ENCODE peak calls at places on chromosome 1, in seven cellular contexts. One of them, this sample, is unnamed.

GRCh38 chr1:48967318-48967717 is 190.6 kb upstream of the BEND5 start:
- DNase-seq in GM12878: no peak
- DNase-seq in K562: no peak
- DNase-seq in HepG2: no peak
- DNase-seq in IMR-90: no peak
- DNase-seq in SK-N-SH: no peak
- DNase-seq in H1: no peak
- DNase-seq in this sample: no peak

GRCh38 chr1:184296466-184297243 is 90.2 kb upstream of the C1orf21 start:
- DNase-seq in GM12878: no peak
- DNase-seq in K562: peak
- DNase-seq in HepG2: no peak
- DNase-seq in IMR-90: peak
- DNase-seq in SK-N-SH: no peak
- DNase-seq in H1: no peak
- DNase-seq in this sample: no peak

GRCh38 chr1:192544983-192545393 is 30.6 kb upstream of the RGS1 start:
- DNase-seq in GM12878: peak
- DNase-seq in K562: no peak
- DNase-seq in HepG2: no peak
- DNase-seq in IMR-90: peak
- DNase-seq in SK-N-SH: no peak
- DNase-seq in H1: no peak
- DNase-seq in this sample: peak

GRCh38 chr1:39955547-39956539 is 898 bp downstream of the MFSD2A start:
- DNase-seq in GM12878: peak
- DNase-seq in K562: no peak
- DNase-seq in HepG2: no peak
- DNase-seq in IMR-90: peak
- DNase-seq in SK-N-SH: peak
- DNase-seq in H1: no peak
- DNase-seq in this sample: peak

GRCh38 chr1:205008896-205009295 is 34.1 kb upstream of the CNTN2 start:
- DNase-seq in GM12878: no peak
- DNase-seq in K562: no peak
- DNase-seq in HepG2: no peak
- DNase-seq in IMR-90: no peak
- DNase-seq in SK-N-SH: no peak
- DNase-seq in H1: no peak
- DNase-seq in this sample: no peak

GRCh38 chr1:171754381-171754705 is 12.5 kb upstream of the VAMP4 start:
- DNase-seq in GM12878: no peak
- DNase-seq in K562: peak
- DNase-seq in HepG2: no peak
- DNase-seq in IMR-90: peak
- DNase-seq in SK-N-SH: no peak
- DNase-seq in H1: no peak
- DNase-seq in this sample: no peak

GRCh38 chr1:59747469-59748014 is 67.2 kb upstream of the HOOK1 start:
- DNase-seq in GM12878: no peak
- DNase-seq in K562: no peak
- DNase-seq in HepG2: no peak
- DNase-seq in IMR-90: no peak
- DNase-seq in SK-N-SH: peak
- DNase-seq in H1: no peak
- DNase-seq in this sample: no peak

GRCh38 chr1:45230537-45230936 is 24.1 kb upstream of the ZSWIM5 start:
- DNase-seq in GM12878: no peak
- DNase-seq in K562: peak
- DNase-seq in HepG2: peak
- DNase-seq in IMR-90: no peak
- DNase-seq in SK-N-SH: no peak
- DNase-seq in H1: no peak
- DNase-seq in this sample: no peak

GRCh38 chr1:116498789-116499628 is 71.8 kb downstream of the CD58 start:
- DNase-seq in GM12878: no peak
- DNase-seq in K562: peak
- DNase-seq in HepG2: peak
- DNase-seq in IMR-90: peak
- DNase-seq in SK-N-SH: peak
- DNase-seq in H1: peak
- DNase-seq in this sample: peak

GRCh38 chr1:84851839-84852238 is 41.2 kb downstream of the LPAR3 start:
- DNase-seq in GM12878: no peak
- DNase-seq in K562: no peak
- DNase-seq in HepG2: no peak
- DNase-seq in IMR-90: peak
- DNase-seq in SK-N-SH: no peak
- DNase-seq in H1: no peak
- DNase-seq in this sample: peak

GRCh38 chr1:37999434-38000232 is 5.7 kb downstream of the FHL3 start:
- DNase-seq in GM12878: no peak
- DNase-seq in K562: peak
- DNase-seq in HepG2: peak
- DNase-seq in IMR-90: peak
- DNase-seq in SK-N-SH: peak
- DNase-seq in H1: no peak
- DNase-seq in this sample: no peak

GRCh38 chr1:163924041-163924440 is 602.3 kb downstream of the NUF2 start:
- DNase-seq in GM12878: no peak
- DNase-seq in K562: no peak
- DNase-seq in HepG2: no peak
- DNase-seq in IMR-90: no peak
- DNase-seq in SK-N-SH: no peak
- DNase-seq in H1: no peak
- DNase-seq in this sample: no peak

GRCh38 chr1:22970096-22970495 is 2.6 kb downstream of the LACTBL1 start:
- DNase-seq in GM12878: no peak
- DNase-seq in K562: no peak
- DNase-seq in HepG2: no peak
- DNase-seq in IMR-90: no peak
- DNase-seq in SK-N-SH: no peak
- DNase-seq in H1: no peak
- DNase-seq in this sample: no peak

GRCh38 chr1:77412069-77412793 is 130.4 kb downstream of the AK5 start:
- DNase-seq in GM12878: no peak
- DNase-seq in K562: no peak
- DNase-seq in HepG2: no peak
- DNase-seq in IMR-90: peak
- DNase-seq in SK-N-SH: no peak
- DNase-seq in H1: no peak
- DNase-seq in this sample: peak

GRCh38 chr1:235402457-235403200 is 35.4 kb downstream of the TBCE start:
- DNase-seq in GM12878: no peak
- DNase-seq in K562: no peak
- DNase-seq in HepG2: peak
- DNase-seq in IMR-90: no peak
- DNase-seq in SK-N-SH: no peak
- DNase-seq in H1: no peak
- DNase-seq in this sample: peak

GRCh38 chr1:53330819-53331218 is 2.9 kb upstream of the LRP8 start:
- DNase-seq in GM12878: no peak
- DNase-seq in K562: no peak
- DNase-seq in HepG2: peak
- DNase-seq in IMR-90: no peak
- DNase-seq in SK-N-SH: no peak
- DNase-seq in H1: no peak
- DNase-seq in this sample: no peak

GRCh38 chr1:44848456-44849181 is 5.6 kb upstream of the PTCH2 start:
- DNase-seq in GM12878: no peak
- DNase-seq in K562: no peak
- DNase-seq in HepG2: no peak
- DNase-seq in IMR-90: no peak
- DNase-seq in SK-N-SH: no peak
- DNase-seq in H1: no peak
- DNase-seq in this sample: no peak

GRCh38 chr1:204556458-204557052 is 40.3 kb downstream of the MDM4 start:
- DNase-seq in GM12878: no peak
- DNase-seq in K562: no peak
- DNase-seq in HepG2: no peak
- DNase-seq in IMR-90: peak
- DNase-seq in SK-N-SH: no peak
- DNase-seq in H1: no peak
- DNase-seq in this sample: no peak

DNA sequence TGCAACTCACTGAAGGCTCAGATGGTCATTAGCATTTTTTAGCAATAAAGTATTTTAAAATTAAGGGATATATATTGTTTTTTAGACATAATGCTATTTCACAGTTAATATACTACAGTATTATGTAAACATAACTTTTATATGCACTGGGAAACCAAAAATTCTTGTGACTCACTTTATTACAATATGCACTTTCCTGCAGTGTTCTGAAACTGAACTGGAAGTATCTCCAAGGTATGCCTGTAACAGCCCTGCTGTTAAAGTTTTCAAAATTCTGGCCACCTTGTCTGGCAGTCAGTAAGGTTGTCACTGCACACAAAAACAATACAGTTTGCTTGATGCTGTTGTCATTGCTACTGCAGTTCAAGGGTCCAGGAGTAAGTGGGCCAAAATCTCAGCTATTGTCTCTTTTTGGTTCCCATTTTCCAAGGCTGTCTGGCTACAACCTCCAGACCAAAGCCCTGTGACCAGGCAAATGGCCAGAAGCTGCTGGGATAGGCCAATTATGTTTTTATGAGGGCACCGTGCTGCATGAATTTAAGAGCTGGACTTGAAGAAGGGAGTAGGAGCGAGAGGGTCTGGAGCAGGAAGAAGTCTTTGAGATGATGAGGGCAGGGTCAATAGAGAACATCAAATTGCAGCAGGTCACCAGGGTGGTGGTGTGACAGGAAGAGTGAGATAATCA is 82.4 kb upstream of the CACHD1 start:
- DNase-seq in GM12878: no peak
- DNase-seq in K562: no peak
- DNase-seq in HepG2: no peak
- DNase-seq in IMR-90: no peak
- DNase-seq in SK-N-SH: peak
- DNase-seq in H1: no peak
- DNase-seq in this sample: no peak
- TF ChIP-seq RFX5 in GM12878: no peak
- TF ChIP-seq RFX5 in K562: no peak
- TF ChIP-seq RFX5 in HepG2: no peak
- TF ChIP-seq RFX5 in IMR-90: no peak
- TF ChIP-seq RFX5 in SK-N-SH: no peak
- TF ChIP-seq RFX5 in H1: no peak
- TF ChIP-seq RFX5 in this sample: no peak

GRCh38 chr1:246681822-246682221 is 42.4 kb upstream of the SCCPDH start:
- DNase-seq in GM12878: no peak
- DNase-seq in K562: no peak
- DNase-seq in HepG2: no peak
- DNase-seq in IMR-90: no peak
- DNase-seq in SK-N-SH: peak
- DNase-seq in H1: no peak
- DNase-seq in this sample: no peak
- TF ChIP-seq RFX5 in GM12878: no peak
- TF ChIP-seq RFX5 in K562: no peak
- TF ChIP-seq RFX5 in HepG2: no peak
- TF ChIP-seq RFX5 in IMR-90: no peak
- TF ChIP-seq RFX5 in SK-N-SH: no peak
- TF ChIP-seq RFX5 in H1: no peak
- TF ChIP-seq RFX5 in this sample: no peak

GRCh38 chr1:30855686-30856259 is 52.8 kb downstream of the SDC3 start:
- DNase-seq in GM12878: no peak
- DNase-seq in K562: no peak
- DNase-seq in HepG2: no peak
- DNase-seq in IMR-90: no peak
- DNase-seq in SK-N-SH: no peak
- DNase-seq in H1: no peak
- DNase-seq in this sample: no peak

GRCh38 chr1:30853350-30853749 is 55.2 kb downstream of the SDC3 start:
- DNase-seq in GM12878: no peak
- DNase-seq in K562: no peak
- DNase-seq in HepG2: peak
- DNase-seq in IMR-90: no peak
- DNase-seq in SK-N-SH: no peak
- DNase-seq in H1: no peak
- DNase-seq in this sample: no peak

GRCh38 chr1:30857062-30857461 is 51.5 kb downstream of the SDC3 start:
- DNase-seq in GM12878: no peak
- DNase-seq in K562: no peak
- DNase-seq in HepG2: no peak
- DNase-seq in IMR-90: no peak
- DNase-seq in SK-N-SH: no peak
- DNase-seq in H1: no peak
- DNase-seq in this sample: no peak

GRCh38 chr1:30857964-30858363 is 50.6 kb downstream of the SDC3 start:
- DNase-seq in GM12878: no peak
- DNase-seq in K562: no peak
- DNase-seq in HepG2: no peak
- DNase-seq in IMR-90: no peak
- DNase-seq in SK-N-SH: no peak
- DNase-seq in H1: no peak
- DNase-seq in this sample: no peak

GRCh38 chr1:30856260-30856790 is 52.2 kb downstream of the SDC3 start:
- DNase-seq in GM12878: no peak
- DNase-seq in K562: no peak
- DNase-seq in HepG2: no peak
- DNase-seq in IMR-90: no peak
- DNase-seq in SK-N-SH: peak
- DNase-seq in H1: no peak
- DNase-seq in this sample: no peak
- TF ChIP-seq RFX5 in GM12878: no peak
- TF ChIP-seq RFX5 in K562: no peak
- TF ChIP-seq RFX5 in HepG2: no peak
- TF ChIP-seq RFX5 in IMR-90: no peak
- TF ChIP-seq RFX5 in SK-N-SH: no peak
- TF ChIP-seq RFX5 in H1: no peak
- TF ChIP-seq RFX5 in this sample: no peak

GRCh38 chr1:76006234-76006633 is 68.3 kb upstream of the ST6GALNAC3 start:
- DNase-seq in GM12878: no peak
- DNase-seq in K562: no peak
- DNase-seq in HepG2: no peak
- DNase-seq in IMR-90: peak
- DNase-seq in SK-N-SH: no peak
- DNase-seq in H1: no peak
- DNase-seq in this sample: peak
- TF ChIP-seq RFX5 in GM12878: no peak
- TF ChIP-seq RFX5 in K562: no peak
- TF ChIP-seq RFX5 in HepG2: no peak
- TF ChIP-seq RFX5 in IMR-90: no peak
- TF ChIP-seq RFX5 in SK-N-SH: no peak
- TF ChIP-seq RFX5 in H1: no peak
- TF ChIP-seq RFX5 in this sample: no peak